ENCODE peak calls at places on chromosomes 1 and 21, in seven cellular contexts. Z, E, U, T, I, Y and J are unnamed samples.

GRCh38 chr1:87194271-87194774 is 134.4 kb upstream of the LMO4 start:
- DNase-seq in Y (no peak), U (no peak), I (no peak), E (no peak), T (no peak), Z (no peak), J (no peak)

GRCh38 chr1:219759095-219759494 is 146.2 kb upstream of the ZC3H11B start:
- DNase-seq in I (no peak), Y (no peak), U (no peak), Z (no peak), T (no peak), E (no peak), J (no peak)

GRCh38 chr1:59391216-59392179 is 94.6 kb downstream of the FGGY start:
- DNase-seq in E (no peak), T (peak), U (no peak), I (no peak), Y (no peak), Z (no peak), J (no peak)

GRCh38 chr1:38527373-38527966 is 332.1 kb downstream of the RRAGC start:
- DNase-seq in Z (no peak), U (no peak), I (no peak), T (peak), Y (peak), E (peak), J (peak)

GRCh38 chr1:24319962-24320361 is 805 bp downstream of the GRHL3 start:
- DNase-seq in Z (no peak), Y (no peak), T (no peak), E (no peak), I (no peak), U (no peak), J (no peak)

GRCh38 chr1:30654188-30654587 is 69.2 kb downstream of the MATN1 start:
- DNase-seq in I (no peak), Z (no peak), E (no peak), T (no peak), Y (no peak), U (no peak), J (no peak)

GRCh38 chr1:9737716-9738115 is 86.0 kb downstream of the CLSTN1 start:
- DNase-seq in U (no peak), I (no peak), E (no peak), Y (no peak), Z (no peak), T (no peak), J (no peak)

GRCh38 chr1:67945733-67946374 is 104.6 kb downstream of the DIRAS3 start:
- DNase-seq in T (no peak), Y (no peak), Z (no peak), U (peak), E (no peak), I (no peak), J (no peak)

GRCh38 chr1:113981962-113982931 is 3.0 kb downstream of the OLFML3 start:
- DNase-seq in U (peak), E (no peak), Y (no peak), I (peak), T (no peak), Z (no peak), J (no peak)

GRCh38 chr1:61254629-61255323 is 172.4 kb downstream of the NFIA start:
- DNase-seq in I (no peak), Z (no peak), E (no peak), T (no peak), U (peak), Y (no peak), J (no peak)

GRCh38 chr1:114278911-114279310 is 125.2 kb upstream of the SYT6 start:
- DNase-seq in T (no peak), Y (no peak), I (no peak), U (no peak), Z (no peak), E (no peak), J (no peak)

GRCh38 chr1:151238467-151238739 is 16.1 kb upstream of the PSMD4 start:
- DNase-seq in E (no peak), U (peak), T (no peak), Z (no peak), Y (no peak), I (no peak), J (no peak)

GRCh38 chr1:59747469-59748014 is 67.2 kb upstream of the HOOK1 start:
- DNase-seq in Y (no peak), U (peak), I (no peak), Z (no peak), E (no peak), T (no peak), J (no peak)

GRCh38 chr1:227227761-227228160 is 90.5 kb downstream of the CDC42BPA start:
- DNase-seq in U (no peak), Z (no peak), T (no peak), E (no peak), Y (no peak), I (no peak), J (no peak)

GRCh38 chr1:163509126-163509525 is 187.4 kb downstream of the NUF2 start:
- DNase-seq in Z (no peak), E (no peak), T (no peak), Y (no peak), I (no peak), U (no peak), J (no peak)

GRCh38 chr1:39926343-39926769 is 24.6 kb upstream of the MYCL start:
- DNase-seq in Y (no peak), T (no peak), U (no peak), E (no peak), I (peak), Z (no peak), J (no peak)

GRCh38 chr1:242017580-242018233 is 18.8 kb upstream of the MAP1LC3C start:
- DNase-seq in Z (no peak), E (peak), T (peak), U (peak), I (peak), Y (no peak), J (peak)

GRCh38 chr1:178294654-178295053 is 200.8 kb downstream of the RASAL2 start:
- DNase-seq in T (no peak), Z (no peak), E (no peak), Y (no peak), I (no peak), U (no peak), J (no peak)

DNA sequence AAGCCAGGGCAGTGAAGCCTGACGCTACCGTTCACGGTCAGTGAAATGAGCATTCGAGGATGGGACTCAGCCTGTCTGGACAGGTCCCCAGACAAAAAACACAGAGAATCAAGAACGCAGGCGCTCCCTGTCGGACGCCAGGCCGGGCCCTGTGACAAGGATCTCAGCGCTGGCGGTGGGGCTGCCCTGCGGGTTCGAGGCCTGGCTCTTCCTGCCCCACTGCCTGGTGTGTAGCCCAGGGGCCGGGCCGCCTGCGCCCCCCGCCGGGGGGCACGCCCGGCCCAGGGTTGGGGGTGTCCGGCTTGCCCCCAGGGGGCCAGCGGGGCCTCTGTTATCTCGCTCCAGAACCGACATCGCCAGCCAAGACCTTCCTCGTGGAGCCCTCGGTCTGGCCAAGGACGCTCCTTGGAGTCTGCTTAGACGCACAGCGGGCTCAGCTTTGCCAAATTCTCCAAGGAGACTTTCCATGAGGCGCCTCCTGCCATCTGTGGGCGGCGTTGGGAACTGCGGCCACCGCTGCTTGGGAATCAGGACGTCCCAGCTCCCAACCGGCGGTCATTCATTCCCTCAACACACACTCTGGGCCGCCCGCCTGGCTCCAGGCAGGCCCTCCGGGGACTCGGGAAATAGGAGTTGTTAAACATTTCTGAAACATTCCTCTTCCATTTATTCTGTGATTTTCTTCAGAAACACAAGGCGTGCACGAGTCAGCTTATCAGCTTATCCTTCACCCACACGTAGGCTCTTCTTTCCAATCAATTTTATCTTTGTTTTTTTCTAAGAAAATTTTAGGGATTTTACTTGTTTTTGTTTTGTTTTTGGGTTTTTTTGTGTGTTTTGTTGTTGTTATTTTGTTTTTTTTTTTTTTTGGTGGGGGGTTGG is 11.3 kb upstream of the RIPK4 start:
- DNase-seq in U (peak), E (no peak), I (peak), T (peak), Z (peak), Y (no peak), J (no peak)
- TF ChIP-seq TAF1 in U (no peak), E (no peak), I (no peak), T (no peak), Z (peak), Y (no peak), J (no peak)

GRCh38 chr1:4265836-4266235 is 365.8 kb upstream of the C1orf174 start:
- DNase-seq in Z (no peak), T (no peak), I (peak), U (no peak), E (no peak), Y (no peak), J (no peak)

GRCh38 chr1:4268262-4268889 is 368.3 kb upstream of the C1orf174 start:
- DNase-seq in Z (no peak), E (no peak), I (no peak), U (no peak), Y (no peak), T (no peak), J (no peak)

GRCh38 chr1:4268890-4269286 is 368.8 kb upstream of the C1orf174 start:
- DNase-seq in E (no peak), Z (no peak), I (no peak), U (no peak), T (no peak), Y (no peak), J (no peak)

GRCh38 chr1:4270651-4271337 is 370.7 kb upstream of the C1orf174 start:
- DNase-seq in Y (no peak), U (no peak), Z (no peak), E (no peak), T (no peak), I (peak), J (no peak)

GRCh38 chr1:4267381-4268261 is 367.5 kb upstream of the C1orf174 start:
- DNase-seq in Z (no peak), U (no peak), E (no peak), T (no peak), Y (peak), I (peak), J (no peak)
- TF ChIP-seq TAF1 in Z (no peak), U (no peak), E (no peak), T (no peak), Y (no peak), I (peak), J (no peak)

GRCh38 chr1:182768973-182769372 is 20.6 kb upstream of the NPL start:
- DNase-seq in U (no peak), T (no peak), I (no peak), Y (no peak), Z (no peak), E (no peak), J (no peak)
- TF ChIP-seq TAF1 in U (no peak), T (no peak), I (no peak), Y (no peak), Z (no peak), E (no peak), J (no peak)

GRCh38 chr1:184930232-184930631 is 44.1 kb downstream of the NIBAN1 start:
- DNase-seq in Z (no peak), E (no peak), I (no peak), Y (no peak), T (no peak), U (no peak), J (no peak)
- TF ChIP-seq TAF1 in Z (no peak), E (no peak), I (no peak), Y (no peak), T (no peak), U (no peak), J (no peak)

GRCh38 chr1:186113454-186113853 is 261.6 kb downstream of the TPR start:
- DNase-seq in Y (no peak), T (no peak), E (no peak), Z (no peak), I (no peak), U (no peak), J (no peak)
- TF ChIP-seq TAF1 in Y (no peak), T (no peak), E (no peak), Z (no peak), I (no peak), U (no peak), J (no peak)

DNA sequence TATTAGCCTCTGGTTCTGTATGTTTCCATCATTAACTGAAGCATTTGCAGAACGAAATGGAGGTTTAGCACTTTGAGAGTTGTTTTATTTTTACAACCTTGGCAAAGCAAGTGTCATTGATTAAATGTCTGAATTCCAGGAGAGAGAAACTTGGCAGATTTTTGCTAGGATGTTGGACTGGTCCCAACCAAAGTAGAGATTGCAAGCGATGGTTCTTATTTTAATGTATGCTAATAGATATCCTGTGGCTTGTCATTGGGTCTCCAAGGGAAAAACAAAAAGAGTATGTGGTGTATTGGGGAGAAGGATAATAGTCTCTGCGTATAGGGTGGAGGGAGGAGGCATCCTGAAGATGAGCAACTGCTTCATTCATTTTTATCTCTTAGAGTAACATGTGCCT is 457.2 kb upstream of the RUNX1 start:
- DNase-seq in Z (no peak), U (no peak), E (no peak), I (no peak), T (no peak), Y (no peak), J (no peak)
- TF ChIP-seq TAF1 in Z (no peak), U (no peak), E (no peak), I (no peak), T (no peak), Y (no peak), J (no peak)

GRCh38 chr1:147569587-147570241 is 28.4 kb downstream of the BCL9 start:
- DNase-seq in E (no peak), U (no peak), I (no peak), Y (no peak), T (no peak), Z (no peak), J (no peak)

GRCh38 chr1:147568551-147568950 is 27.2 kb downstream of the BCL9 start:
- DNase-seq in I (no peak), T (no peak), U (no peak), Y (no peak), Z (no peak), E (no peak), J (no peak)

GRCh38 chr1:147570907-147571306 is 29.6 kb downstream of the BCL9 start:
- DNase-seq in Z (no peak), T (no peak), Y (no peak), I (no peak), U (no peak), E (no peak), J (no peak)

GRCh38 chr1:147565189-147565980 is 24.1 kb downstream of the BCL9 start:
- DNase-seq in I (no peak), E (no peak), Y (no peak), Z (no peak), U (no peak), T (no peak), J (no peak)

DNA sequence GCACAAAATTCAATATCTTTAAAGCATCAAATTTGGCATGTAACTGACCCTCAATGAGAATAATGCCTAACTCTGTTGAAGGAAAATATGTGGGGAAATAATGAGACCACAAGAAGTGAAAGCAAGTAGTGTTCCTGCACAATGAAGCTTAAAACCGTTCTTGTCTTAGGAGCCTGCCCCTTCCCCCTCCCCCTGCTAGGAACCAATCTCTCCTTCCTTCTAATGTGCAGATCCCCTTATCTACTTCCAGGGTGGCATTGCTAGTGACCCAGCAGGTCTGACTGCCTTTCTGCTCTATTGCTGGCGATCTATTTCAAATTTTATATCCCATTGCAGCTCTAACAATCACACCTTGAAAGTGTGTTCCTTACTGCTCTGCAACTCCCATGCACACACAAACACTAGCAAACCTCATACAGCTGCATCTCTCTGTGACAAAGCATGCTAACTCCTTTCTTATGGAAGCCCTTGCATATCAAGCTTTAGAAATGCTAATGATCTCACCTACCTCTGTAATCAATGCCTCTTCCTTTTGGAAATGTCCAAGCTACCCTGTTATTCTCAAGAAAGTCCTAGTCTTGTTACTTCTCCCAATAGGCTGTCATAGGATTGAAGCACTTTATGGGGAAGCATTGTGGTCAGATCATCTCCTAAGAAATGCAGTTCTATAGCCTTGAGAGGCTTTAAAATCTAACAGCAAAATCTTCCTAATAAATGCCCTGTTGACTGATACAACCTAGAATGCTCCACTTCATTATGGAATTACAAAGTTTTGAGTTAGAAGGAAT is 26.5 kb downstream of the BCL9 start:
- DNase-seq in Z (no peak), I (no peak), U (no peak), E (no peak), Y (no peak), T (no peak), J (no peak)
- TF ChIP-seq TAF1 in Z (no peak), I (no peak), U (no peak), E (no peak), Y (no peak), T (no peak), J (no peak)

GRCh38 chr1:110554871-110555801 is 36.2 kb upstream of the KCNA10 start:
- DNase-seq in U (peak), T (peak), Y (no peak), Z (no peak), I (peak), E (peak), J (peak)
- TF ChIP-seq TAF1 in U (no peak), T (no peak), Y (no peak), Z (no peak), I (no peak), E (no peak), J (no peak)